ENCODE peak calls at places on chromosomes 1 and 21, in four cellular contexts. J is heart right ventricle; Y is CD8-positive, alpha-beta T cell; I is esophagus squamous epithelium. N is an unnamed sample. For H3K36me3, the result is how much of the 10 kb centered on the place peaks cover.

GRCh38 chr1:232574867-232575523 is 54.9 kb downstream of the SIPA1L2 start:
- DNase-seq in Y (no peak), I (no peak), J (no peak), N (no peak)

GRCh38 chr1:3004285-3005205 is 16.7 kb upstream of the ACTRT2 start:
- DNase-seq in I (no peak), J (no peak), Y (no peak), N (no peak)

GRCh38 chr1:224784606-224785328 is 144.7 kb upstream of the DNAH14 start:
- DNase-seq in I (no peak), Y (no peak), J (no peak), N (no peak)

GRCh38 chr1:118960026-118960561 is 28.0 kb downstream of the TBX15 start:
- DNase-seq in J (no peak), I (no peak), Y (no peak), N (no peak)

GRCh38 chr1:19643113-19643512 is 998 bp upstream of the NBL1 start:
- DNase-seq in J (no peak), I (no peak), Y (no peak), N (peak)

GRCh38 chr21:41482321-41482720 is 25.6 kb downstream of the TMPRSS2 start:
- DNase-seq in Y (no peak), I (no peak), J (no peak), N (no peak)

GRCh38 chr1:63717511-63718120 is 56.2 kb upstream of the ROR1 start:
- DNase-seq in I (no peak), Y (no peak), J (no peak), N (no peak)

GRCh38 chr1:247047260-247047659 is 31.4 kb downstream of the ZNF670 start:
- DNase-seq in Y (no peak), I (no peak), J (no peak), N (no peak)

GRCh38 chr21:28743723-28744122 is 249.0 kb downstream of the LTN1 start:
- DNase-seq in I (no peak), Y (no peak), J (no peak), N (no peak)

GRCh38 chr1:158400901-158401300 is 1.6 kb upstream of the OR10T2 start:
- DNase-seq in Y (no peak), I (no peak), J (no peak), N (no peak)

GRCh38 chr1:53183277-53183990 is 13.2 kb upstream of the CPT2 start:
- DNase-seq in Y (no peak), I (no peak), J (no peak), N (no peak)

GRCh38 chr1:15180945-15181523 is 27.5 kb downstream of the TMEM51 start:
- DNase-seq in Y (no peak), I (no peak), J (no peak), N (no peak)

GRCh38 chr1:181906631-181907030 is 154.9 kb downstream of the ZNF648 start:
- DNase-seq in I (no peak), J (no peak), Y (no peak), N (no peak)

GRCh38 chr1:210397252-210397651 is 68.5 kb downstream of the HHAT start:
- DNase-seq in Y (no peak), J (no peak), I (no peak), N (no peak)

GRCh38 chr1:199404191-199404590 is 623.3 kb upstream of the NR5A2 start:
- DNase-seq in J (no peak), Y (no peak), I (no peak), N (peak)

GRCh38 chr21:42379425-42380215 is 13.3 kb upstream of the TFF1 start:
- DNase-seq in J (no peak), Y (no peak), I (no peak), N (no peak)

GRCh38 chr1:226632169-226632884 is 83.8 kb downstream of the STUM start:
- DNase-seq in I (no peak), J (no peak), Y (no peak), N (peak)

GRCh38 chr1:9009438-9010366 is 16.5 kb downstream of the SLC2A7 start:
- DNase-seq in I (no peak), Y (no peak), J (no peak), N (peak)

DNA sequence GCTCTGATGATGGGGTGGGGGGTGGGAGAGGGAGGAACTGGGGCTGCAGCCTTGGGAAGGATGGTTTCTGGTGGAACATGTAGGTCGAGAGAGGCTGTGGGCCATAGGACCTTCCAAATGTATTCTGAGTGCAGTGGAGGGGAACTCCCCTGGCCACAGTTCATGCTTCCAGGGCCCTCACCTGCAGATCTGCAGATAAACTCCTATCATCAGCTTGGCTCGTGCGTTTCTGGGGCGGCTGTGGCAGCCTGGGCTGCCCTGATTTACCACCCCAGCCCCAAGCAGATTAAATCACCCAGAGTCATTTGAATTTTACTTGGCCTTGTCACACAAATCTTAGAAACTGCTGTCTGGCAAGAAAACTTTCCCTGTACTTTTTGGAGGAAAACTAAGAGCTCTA is 60.1 kb upstream of the POU3F1 start:
- DNase-seq in Y (no peak), J (no peak), I (no peak), N (no peak)
- H3K4me3 ChIP-seq in Y (no peak), J (no peak), I (no peak), N (no peak)

GRCh38 chr1:67333603-67334002 is 25.9 kb downstream of the IL12RB2 start:
- DNase-seq in I (no peak), Y (no peak), J (no peak), N (no peak)
- H3K36me3 ChIP-seq in I (under half), Y (under half), J (under half), N (under half)

GRCh38 chr1:180213401-180214177 is 16.5 kb upstream of the LHX4 start:
- DNase-seq in I (no peak), J (no peak), Y (no peak), N (peak)
- H3K4me3 ChIP-seq in I (no peak), J (no peak), Y (no peak), N (no peak)

GRCh38 chr1:55131801-55132200 is 83.4 kb downstream of the USP24 start:
- DNase-seq in Y (no peak), J (no peak), I (no peak), N (no peak)

GRCh38 chr1:55131218-55131617 is 83.9 kb downstream of the USP24 start:
- DNase-seq in Y (no peak), I (no peak), J (no peak), N (no peak)

GRCh38 chr1:55128418-55128817 is 86.7 kb downstream of the USP24 start:
- DNase-seq in J (no peak), I (no peak), Y (no peak), N (no peak)

GRCh38 chr1:55127827-55128343 is 87.3 kb downstream of the USP24 start:
- DNase-seq in J (no peak), I (no peak), Y (no peak), N (no peak)

DNA sequence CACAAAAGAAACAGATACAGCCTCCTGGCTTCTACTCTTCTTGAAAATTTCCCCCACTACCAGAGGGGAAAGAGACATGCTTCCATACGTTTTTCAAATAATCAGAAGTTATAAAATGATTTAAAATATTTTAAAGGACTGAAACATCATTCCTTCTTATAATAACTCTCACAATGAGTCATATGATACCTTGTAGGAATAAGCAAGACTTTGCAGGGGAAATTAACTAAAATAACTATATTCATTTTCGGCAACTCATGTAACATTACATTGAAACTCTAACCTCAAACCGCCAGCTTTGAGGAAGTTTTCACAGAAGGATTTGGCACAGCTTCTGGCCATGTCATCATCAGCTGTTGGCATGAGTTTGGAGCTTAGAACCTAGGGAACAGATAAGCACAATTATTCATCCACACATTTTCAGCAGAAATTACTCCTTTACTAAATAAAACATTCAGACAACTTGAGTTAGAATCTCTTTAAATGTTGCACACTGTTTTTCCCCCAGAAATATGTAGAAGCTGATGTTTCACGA is 85.9 kb downstream of the USP24 start:
- DNase-seq in Y (no peak), J (peak), I (no peak), N (no peak)
- H3K36me3 ChIP-seq in Y (half or more), J (half or more), I (under half), N (under half)

DNA sequence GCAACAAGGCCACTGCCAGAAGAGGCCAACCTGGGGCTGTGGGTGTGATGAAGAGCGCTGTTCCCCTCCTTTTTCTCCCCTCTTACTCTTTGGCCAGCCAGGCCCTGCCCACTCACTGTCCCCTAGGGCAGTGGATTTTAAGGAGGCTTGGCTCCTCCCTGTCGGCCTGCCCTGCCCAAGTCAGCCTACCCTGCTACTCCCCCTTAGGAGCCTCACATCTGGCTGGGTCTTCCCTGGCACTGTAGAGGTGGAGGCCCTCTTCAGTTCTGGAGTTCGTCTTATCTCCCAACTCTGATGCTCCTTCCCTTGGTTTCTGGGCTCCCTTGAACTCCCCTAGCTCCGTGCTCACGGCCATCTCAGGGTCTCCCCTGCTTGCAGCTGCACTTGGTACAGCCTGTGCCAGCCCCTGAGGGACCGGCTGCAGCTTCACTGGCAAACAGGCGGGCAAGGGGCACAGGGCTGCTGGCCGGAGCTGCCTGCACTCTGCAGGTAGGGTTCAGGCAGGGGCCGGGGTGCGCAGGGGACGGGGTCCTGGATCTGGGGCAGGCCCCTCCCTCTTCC is 4.0 kb downstream of the AMPD2 start:
- DNase-seq in Y (no peak), J (no peak), I (no peak), N (peak)
- H3K4me3 ChIP-seq in Y (peak), J (no peak), I (peak), N (no peak)